ENCODE peak calls at places on chromosomes 6 and 20, in six cellular contexts. I, L, Q, C, U and F are unnamed samples.

GRCh38 chr6:90109141-90109540 is 187.5 kb downstream of the BACH2 start:
- DNase-seq in I (no peak), Q (no peak), L (no peak), U (no peak), C (no peak), F (no peak)

GRCh38 chr6:33126101-33126714 is 50.4 kb downstream of the HLA-DPB1 start:
- DNase-seq in C (peak; percentile 59), Q (peak; percentile 75), L (peak; percentile 43), U (peak; percentile 52), I (no peak), F (no peak)

GRCh38 chr20:24647713-24648112 is 178.3 kb downstream of the SYNDIG1 start:
- DNase-seq in C (no peak), I (no peak), U (no peak), Q (no peak), L (no peak), F (no peak)

GRCh38 chr6:46509063-46509462 is 17.8 kb upstream of the RCAN2 start:
- DNase-seq in Q (no peak), I (no peak), L (no peak), U (no peak), C (no peak), F (no peak)

GRCh38 chr20:6007094-6007528 is 46.7 kb downstream of the LRRN4 start:
- DNase-seq in L (no peak), I (no peak), C (no peak), U (no peak), Q (no peak), F (no peak)

GRCh38 chr6:130075879-130076278 is 57.5 kb downstream of the L3MBTL3 start:
- DNase-seq in Q (no peak), I (no peak), L (no peak), U (no peak), C (no peak), F (no peak)

GRCh38 chr20:1813101-1813529 is 82.1 kb upstream of the SIRPA start:
- DNase-seq in C (no peak), I (peak; percentile 76), Q (no peak), L (no peak), U (no peak), F (peak; percentile 67)

GRCh38 chr6:20845592-20845991 is 311.3 kb downstream of the CDKAL1 start:
- DNase-seq in C (no peak), L (no peak), Q (no peak), I (no peak), U (no peak), F (no peak)

GRCh38 chr6:53956068-53956711 is 155.1 kb upstream of the MLIP start:
- DNase-seq in U (no peak), C (no peak), Q (no peak), I (no peak), L (no peak), F (peak; percentile 32)

GRCh38 chr20:45383131-45383530 is 5.0 kb upstream of the TP53TG5 start:
- DNase-seq in L (no peak), C (no peak), Q (no peak), U (no peak), I (no peak), F (no peak)

GRCh38 chr20:18176318-18176785 is 38.7 kb downstream of the KAT14 start:
- DNase-seq in Q (no peak), I (no peak), C (no peak), L (no peak), U (no peak), F (no peak)

GRCh38 chr6:45310118-45310788 is 17.9 kb upstream of the RUNX2 start:
- DNase-seq in C (no peak), Q (no peak), L (peak; percentile 2), I (no peak), U (no peak), F (no peak)

GRCh38 chr6:1901556-1901955 is 291.8 kb downstream of the FOXC1 start:
- DNase-seq in C (no peak), L (no peak), Q (no peak), U (no peak), I (no peak), F (no peak)

GRCh38 chr20:38286586-38287502 is 17.1 kb upstream of the BPI start:
- DNase-seq in C (no peak), L (no peak), U (no peak), Q (no peak), I (no peak), F (peak; percentile 83)

GRCh38 chr6:71388068-71388744 is 99.6 kb downstream of the OGFRL1 start:
- DNase-seq in Q (no peak), I (no peak), L (no peak), U (no peak), C (no peak), F (no peak)

GRCh38 chr6:53673138-53673801 is 7.7 kb upstream of the KLHL31 start:
- DNase-seq in Q (no peak), L (no peak), I (no peak), U (no peak), C (no peak), F (peak; percentile 50)

GRCh38 chr6:36373368-36374009 is 14.0 kb downstream of the ETV7 start:
- DNase-seq in C (no peak), U (no peak), I (no peak), L (no peak), Q (no peak), F (no peak)

GRCh38 chr20:22579119-22579427 is 5.3 kb downstream of the FOXA2 start:
- DNase-seq in U (no peak), Q (no peak), C (no peak), I (no peak), L (no peak), F (no peak)

GRCh38 chr6:38720295-38720694 is 5.2 kb downstream of the DNAH8 start:
- DNase-seq in C (no peak), L (no peak), I (no peak), Q (no peak), U (no peak), F (no peak)

GRCh38 chr6:12472601-12473038 is 182.5 kb downstream of the EDN1 start:
- DNase-seq in C (no peak), Q (no peak), U (no peak), I (peak; percentile 83), L (no peak), F (no peak)

GRCh38 chr6:3001773-3002293 is 2.1 kb downstream of the NQO2 start:
- DNase-seq in Q (no peak), C (no peak), L (no peak), U (no peak), I (no peak), F (no peak)

GRCh38 chr20:34260208-34260942 is 19.2 kb downstream of the ASIP start:
- DNase-seq in L (no peak), U (no peak), C (no peak), I (no peak), Q (no peak), F (no peak)

GRCh38 chr6:132763269-132763668 is 5.6 kb upstream of the VNN2 start:
- DNase-seq in L (peak; percentile 15), Q (no peak), C (peak; percentile 21), I (no peak), U (peak; percentile 7), F (no peak)

GRCh38 chr6:158389188-158389919 is 77.1 kb downstream of the TULP4 start:
- DNase-seq in U (no peak), C (no peak), I (no peak), Q (no peak), L (no peak), F (no peak)

GRCh38 chr20:3094848-3095629 is 10.5 kb upstream of the AVP start:
- DNase-seq in Q (no peak), I (no peak), L (no peak), U (no peak), C (no peak), F (no peak)

GRCh38 chr6:45420083-45420908 is 42.6 kb upstream of the SUPT3H start:
- DNase-seq in Q (no peak), L (peak; percentile 36), U (peak; percentile 49), I (no peak), C (peak; percentile 35), F (no peak)

GRCh38 chr6:15623282-15624116 is 39.3 kb downstream of the DTNBP1 start:
- DNase-seq in Q (no peak), I (no peak), L (no peak), C (no peak), U (no peak), F (no peak)

GRCh38 chr6:112680076-112680475 is 332.9 kb downstream of the RFPL4B start:
- DNase-seq in C (no peak), U (no peak), Q (no peak), L (no peak), I (no peak), F (no peak)

GRCh38 chr6:161547617-161548016 is 273.8 kb upstream of the AGPAT4 start:
- DNase-seq in C (no peak), I (no peak), U (no peak), L (no peak), Q (no peak), F (no peak)

GRCh38 chr6:130625825-130626500 is 201.2 kb upstream of the SMLR1 start:
- DNase-seq in U (no peak), C (no peak), L (no peak), I (no peak), Q (no peak), F (no peak)